ENCODE peak calls at places on chromosomes 16 and 17, in nine cellular contexts. I is astrocyte; Y is brain microvascular endothelial cell; V is type B pancreatic cell; U is heart right ventricle; T is glutamatergic neuron; A is germinal center; P is hippocampal formation; O is stimulated activated CD4-positive, alpha-beta T cell treated with anti-CD3 and anti-CD28 coated beads, Interleukin-4, amount 100 ng/mL, for 4 hours. H is an unnamed sample.

GRCh38 chr17:77281904-77282367 is 141.2 kb downstream of the SEC14L1 start:
- DNase-seq in T (no peak), I (no peak), A (peak; percentile 33), V (no peak), Y (no peak), O (no peak), U (no peak), P (no peak), H (no peak)

GRCh38 chr16:55842369-55843104 is 9.6 kb upstream of the CES1 start:
- DNase-seq in U (no peak), I (peak; percentile 7), P (peak; percentile 11), Y (peak; percentile 23), A (peak; percentile 49), T (no peak), O (no peak), V (no peak), H (no peak)

GRCh38 chr17:16459850-16460550 is 32.0 kb downstream of the LRRC75A start:
- DNase-seq in Y (no peak), P (no peak), A (no peak), V (no peak), I (no peak), O (no peak), T (no peak), U (no peak), H (no peak)

GRCh38 chr17:35666967-35667552 is 64.4 kb upstream of the RASL10B start:
- DNase-seq in P (no peak), O (no peak), A (no peak), Y (peak; percentile 40), I (peak; percentile 16), T (no peak), V (no peak), U (no peak), H (no peak)

GRCh38 chr16:16014329-16015224 is 65.2 kb downstream of the ABCC1 start:
- DNase-seq in Y (no peak), A (no peak), V (no peak), P (no peak), O (no peak), T (peak; percentile 28), I (peak; percentile 34), U (peak; percentile 71), H (no peak)

GRCh38 chr17:36657763-36658490 is 56.5 kb downstream of the MRM1 start:
- DNase-seq in P (no peak), O (no peak), A (peak; percentile 25), T (peak; percentile 53), U (no peak), V (no peak), Y (no peak), I (no peak), H (no peak)

GRCh38 chr16:57648125-57648524 is 19.7 kb downstream of the ADGRG1 start:
- DNase-seq in V (no peak), I (no peak), U (no peak), Y (no peak), T (no peak), O (no peak), P (no peak), A (peak; percentile 56), H (no peak)

GRCh38 chr17:32314636-32315035 is 27.3 kb downstream of the C17orf75 start:
- DNase-seq in Y (no peak), U (no peak), O (no peak), T (no peak), V (no peak), I (no peak), P (no peak), A (no peak), H (no peak)

GRCh38 chr16:81748476-81749198 is 30.5 kb upstream of the PLCG2 start:
- DNase-seq in U (no peak), T (no peak), I (no peak), P (no peak), V (no peak), O (no peak), A (peak; percentile 24), Y (no peak), H (no peak)

GRCh38 chr17:82961366-82962162 is 117.8 kb upstream of the METRNL start:
- DNase-seq in V (peak; percentile 51), P (no peak), O (no peak), I (no peak), U (no peak), T (no peak), Y (no peak), A (no peak), H (no peak)

GRCh38 chr17:29108806-29109476 is 66.0 kb downstream of the PIPOX start:
- DNase-seq in A (no peak), T (no peak), I (no peak), V (no peak), U (no peak), O (no peak), Y (no peak), P (no peak), H (no peak)

GRCh38 chr17:67246398-67246647 is 1.3 kb upstream of the HELZ start:
- DNase-seq in V (no peak), A (peak; percentile 16), U (no peak), P (no peak), T (no peak), O (no peak), Y (no peak), I (no peak), H (no peak)

GRCh38 chr17:44831270-44831770 is 1.2 kb upstream of the GJC1 start:
- DNase-seq in O (no peak), U (no peak), I (no peak), A (no peak), T (no peak), P (no peak), Y (no peak), V (no peak), H (no peak)

GRCh38 chr16:48958681-48959080 is 323.0 kb downstream of the CBLN1 start:
- DNase-seq in Y (no peak), U (no peak), I (peak; percentile 44), O (no peak), A (no peak), V (no peak), P (no peak), T (no peak), H (no peak)

GRCh38 chr16:23255000-23255399 is 47.1 kb upstream of the SCNN1B start:
- DNase-seq in I (no peak), U (no peak), O (no peak), V (no peak), P (no peak), Y (no peak), T (no peak), A (no peak), H (no peak)

GRCh38 chr17:71934520-71934919 is 186.3 kb upstream of the SOX9 start:
- DNase-seq in P (no peak), O (no peak), A (no peak), V (no peak), U (no peak), Y (no peak), T (no peak), I (no peak), H (no peak)

GRCh38 chr16:22232277-22233049 is 26.4 kb downstream of the EEF2K start:
- DNase-seq in I (peak; percentile 66), U (no peak), A (no peak), P (no peak), T (no peak), V (no peak), O (no peak), Y (peak; percentile 42), H (no peak)

GRCh38 chr16:57504001-57504400 is 17.7 kb upstream of the DOK4 start:
- DNase-seq in U (no peak), A (no peak), T (no peak), Y (no peak), I (no peak), O (no peak), P (no peak), V (no peak), H (no peak)

GRCh38 chr17:76350463-76350862 is 3.3 kb downstream of the PRPSAP1 start:
- DNase-seq in T (no peak), O (no peak), Y (no peak), P (no peak), U (no peak), I (no peak), V (no peak), A (no peak), H (no peak)

GRCh38 chr17:37106049-37106448 is 157.3 kb downstream of the AATF start:
- DNase-seq in I (no peak), A (no peak), Y (no peak), V (no peak), T (no peak), P (no peak), O (no peak), U (no peak), H (no peak)

GRCh38 chr16:88856122-88856827 is 472 bp downstream of the GALNS start:
- DNase-seq in O (no peak), V (no peak), U (peak; percentile 42), Y (no peak), A (no peak), T (peak; percentile 52), P (no peak), I (no peak), H (no peak)

GRCh38 chr17:57293077-57293476 is 36.8 kb downstream of the MSI2 start:
- DNase-seq in A (no peak), I (peak; percentile 80), Y (peak; percentile 32), U (no peak), T (no peak), V (no peak), O (no peak), P (no peak), H (no peak)

GRCh38 chr17:45092932-45093430 is 31.9 kb downstream of the NMT1 start:
- DNase-seq in V (no peak), Y (peak; percentile 97), O (no peak), P (peak; percentile 92), U (peak; percentile 74), A (no peak), T (no peak), I (peak; percentile 99), H (no peak)

GRCh38 chr17:57744195-57745170 is 616 bp downstream of the CCDC182 start:
- DNase-seq in V (no peak), I (no peak), O (no peak), P (no peak), Y (no peak), U (no peak), A (no peak), T (no peak), H (no peak)

GRCh38 chr17:74361613-74362391 is at the start of gene BTBD17:
- DNase-seq in U (peak; percentile 70), P (peak; percentile 67), O (peak; percentile 32), I (no peak), A (peak; percentile 24), T (peak; percentile 93), Y (no peak), V (no peak), H (no peak)

GRCh38 chr17:62704381-62704971 is 77.0 kb downstream of the MRC2 start:
- DNase-seq in I (peak; percentile 30), T (no peak), A (no peak), V (no peak), P (peak; percentile 31), U (no peak), O (no peak), Y (peak; percentile 34), H (no peak)

GRCh38 chr16:55297910-55298175 is 26.2 kb upstream of the IRX6 start:
- DNase-seq in V (no peak), A (no peak), U (no peak), Y (peak; percentile 2), O (no peak), T (no peak), I (peak; percentile 39), P (no peak), H (no peak)

GRCh38 chr16:27724491-27724878 is 174.5 kb downstream of the KATNIP start:
- DNase-seq in U (no peak), V (no peak), Y (no peak), P (peak; percentile 34), A (no peak), T (no peak), I (no peak), O (no peak), H (peak; percentile 23)

GRCh38 chr17:10557422-10557821 is 8.0 kb upstream of the MYH2 start:
- DNase-seq in P (no peak), A (no peak), U (no peak), O (no peak), Y (no peak), T (no peak), I (no peak), V (no peak), H (no peak)

GRCh38 chr17:64661731-64661980 is 451 bp downstream of the SMURF2 start:
- DNase-seq in V (no peak), Y (no peak), T (no peak), I (no peak), O (no peak), U (no peak), A (no peak), P (no peak), H (no peak)

GRCh38 chr17:16877102-16877501 is 94.8 kb downstream of the TNFRSF13B start:
- DNase-seq in Y (no peak), P (no peak), T (no peak), U (no peak), V (peak; percentile 3), I (no peak), A (no peak), O (no peak), H (no peak)

H was measured in cerebellar nuclear complex.